ENCODE peak calls at places on chromosomes 5 and 9, in ten cellular contexts. Z is anterior cingulate cortex, A is GM04504, D is foreskin fibroblast, Y is DMS 273 treated with DMSO at 0.1 percent for 48 hours, E is LNCaP clone FGC, T is ACHN, O is substantia nigra, N is thoracic aorta, V is iPS-NIHi11. C is an unnamed sample.

GRCh38 chr5:112294126-112294525 is 125.0 kb downstream of the EPB41L4A start:
- DNase-seq in Z (no peak), A (no peak), D (no peak), Y (no peak), E (no peak), T (no peak), O (no peak), N (no peak), V (no peak), C (no peak)

GRCh38 chr5:37187465-37187977 is 61.7 kb downstream of the CPLANE1 start:
- DNase-seq in Z (no peak), A (no peak), D (no peak), Y (no peak), E (no peak), T (no peak), O (no peak), N (no peak), V (no peak), C (no peak)

GRCh38 chr5:31362931-31363568 is 168.8 kb downstream of the DROSHA start:
- DNase-seq in Z (no peak), A (peak; percentile 32), D (peak; percentile 73), Y (no peak), E (no peak), T (no peak), O (no peak), N (no peak), V (no peak), C (no peak)

GRCh38 chr5:176360894-176361436 is 599 bp downstream of the KIAA1191 start:
- DNase-seq in Z (no peak), A (no peak), D (peak; percentile 19), Y (no peak), E (no peak), T (peak; percentile 6), O (peak; percentile 26), N (no peak), V (no peak), C (no peak)

GRCh38 chr9:129270205-129270604 is 92.1 kb upstream of the IER5L start:
- DNase-seq in Z (no peak), A (no peak), D (no peak), Y (no peak), E (no peak), T (no peak), O (no peak), N (no peak), V (no peak), C (no peak)

GRCh38 chr9:75372499-75373268 is 284.4 kb downstream of the OSTF1 start:
- DNase-seq in Z (no peak), A (no peak), D (no peak), Y (no peak), E (no peak), T (peak; percentile 9), O (no peak), N (no peak), V (no peak), C (no peak)

GRCh38 chr5:111703662-111704061 is 53.3 kb downstream of the NREP start:
- DNase-seq in Z (no peak), A (no peak), D (no peak), Y (no peak), E (no peak), T (no peak), O (no peak), N (no peak), V (no peak), C (no peak)

GRCh38 chr9:113952651-113953050 is 76.5 kb downstream of the ZNF618 start:
- DNase-seq in Z (no peak), A (no peak), D (no peak), Y (no peak), E (no peak), T (no peak), O (no peak), N (no peak), V (no peak), C (no peak)

GRCh38 chr9:100641166-100641565 is 63.3 kb downstream of the CAVIN4 start:
- DNase-seq in Z (no peak), A (no peak), D (no peak), Y (no peak), E (no peak), T (no peak), O (no peak), N (no peak), V (no peak), C (no peak)

GRCh38 chr5:139668064-139668880 is 20.1 kb downstream of the CXXC5 start:
- DNase-seq in Z (peak; percentile 63), A (no peak), D (peak; percentile 66), Y (peak; percentile 73), E (no peak), T (no peak), O (no peak), N (no peak), V (peak; percentile 46), C (no peak)

GRCh38 chr9:78021692-78022091 is 9.9 kb downstream of the GNAQ start:
- DNase-seq in Z (no peak), A (no peak), D (no peak), Y (no peak), E (no peak), T (peak; percentile 56), O (peak; percentile 8), N (no peak), V (no peak), C (no peak)

GRCh38 chr5:113612060-113612496 is 98.6 kb downstream of the YTHDC2 start:
- DNase-seq in Z (no peak), A (peak; percentile 12), D (peak; percentile 51), Y (no peak), E (peak; percentile 13), T (peak; percentile 31), O (no peak), N (no peak), V (peak; percentile 41), C (no peak)

GRCh38 chr5:121793791-121794190 is 57.9 kb upstream of the FTMT start:
- DNase-seq in Z (no peak), A (no peak), D (no peak), Y (no peak), E (no peak), T (no peak), O (no peak), N (no peak), V (no peak), C (no peak)

GRCh38 chr5:62707539-62707938 is 128.9 kb downstream of the LRRC70 start:
- DNase-seq in Z (no peak), A (no peak), D (no peak), Y (no peak), E (no peak), T (no peak), O (no peak), N (no peak), V (no peak), C (no peak)

C was measured in NCI-H1694.